ENCODE peak calls at places on chromosomes 11 and 22, in six cellular contexts. R is psoas muscle, S is HCT116, J is uterus, H is HFF-Myc, A is astrocyte of the spinal cord. Y is an unnamed sample.

GRCh38 chr22:39666926-39667325 is 96.4 kb downstream of the CACNA1I start:
- DNase-seq in R (no peak), S (no peak), J (no peak), H (no peak), A (no peak), Y (no peak)

GRCh38 chr11:45085657-45086501 is 60.6 kb upstream of the PRDM11 start:
- DNase-seq in R (no peak), S (no peak), J (no peak), H (no peak), A (no peak), Y (no peak)

GRCh38 chr11:126225266-126225665 is 13.7 kb downstream of the FAM118B start:
- DNase-seq in R (no peak), S (no peak), J (no peak), H (no peak), A (no peak), Y (no peak)

GRCh38 chr22:39487826-39488520 is 14.1 kb upstream of the MIEF1 start:
- DNase-seq in R (no peak), S (no peak), J (no peak), H (no peak), A (no peak), Y (no peak)

GRCh38 chr11:116397556-116398167 is 375.1 kb downstream of the BUD13 start:
- DNase-seq in R (no peak), S (no peak), J (no peak), H (no peak), A (no peak), Y (peak)

GRCh38 chr22:49658902-49659280 is 168.8 kb downstream of the BRD1 start:
- DNase-seq in R (no peak), S (no peak), J (no peak), H (no peak), A (no peak), Y (no peak)

GRCh38 chr11:47506363-47506762 is 46.6 kb downstream of the CELF1 start:
- DNase-seq in R (no peak), S (no peak), J (no peak), H (no peak), A (no peak), Y (peak)

GRCh38 chr22:20562607-20563463 is 55.4 kb downstream of the MED15 start:
- DNase-seq in R (peak), S (no peak), J (no peak), H (no peak), A (no peak), Y (no peak)

GRCh38 chr11:64814712-64815187 is 4.4 kb upstream of the MEN1 start:
- DNase-seq in R (no peak), S (no peak), J (no peak), H (no peak), A (no peak), Y (no peak)

GRCh38 chr11:88709567-88709966 is 356.2 kb downstream of the GRM5 start:
- DNase-seq in R (no peak), S (no peak), J (no peak), H (no peak), A (no peak), Y (no peak)

GRCh38 chr11:126308271-126308671 is 4.4 kb downstream of the DCPS start:
- DNase-seq in R (no peak), S (no peak), J (no peak), H (no peak), A (no peak), Y (no peak)

GRCh38 chr11:66860449-66860831 is 3.6 kb downstream of the LRFN4 start:
- DNase-seq in R (no peak), S (no peak), J (no peak), H (no peak), A (no peak), Y (no peak)

GRCh38 chr11:102451693-102452460 is 688 bp downstream of the TMEM123 start:
- DNase-seq in R (peak), S (no peak), J (peak), H (no peak), A (peak), Y (peak)

GRCh38 chr11:125952973-125953372 is 7.1 kb downstream of the VSIG10L2 start:
- DNase-seq in R (peak), S (no peak), J (peak), H (no peak), A (no peak), Y (no peak)

GRCh38 chr11:67664213-67664585 is 10.2 kb downstream of the ALDH3B2 start:
- DNase-seq in R (no peak), S (no peak), J (no peak), H (no peak), A (no peak), Y (no peak)

GRCh38 chr11:446886-447285 is 3.2 kb upstream of the PTDSS2 start:
- DNase-seq in R (peak), S (no peak), J (no peak), H (no peak), A (no peak), Y (no peak)

GRCh38 chr11:134556186-134556585 is 144.1 kb upstream of the B3GAT1 start:
- DNase-seq in R (no peak), S (no peak), J (no peak), H (no peak), A (no peak), Y (no peak)

GRCh38 chr11:21066030-21066429 is 396.6 kb downstream of the NELL1 start:
- DNase-seq in R (no peak), S (no peak), J (no peak), H (no peak), A (no peak), Y (no peak)

GRCh38 chr11:65298131-65298535 is 16.5 kb upstream of the CDC42EP2 start:
- DNase-seq in R (peak), S (no peak), J (peak), H (no peak), A (peak), Y (peak)

DNA sequence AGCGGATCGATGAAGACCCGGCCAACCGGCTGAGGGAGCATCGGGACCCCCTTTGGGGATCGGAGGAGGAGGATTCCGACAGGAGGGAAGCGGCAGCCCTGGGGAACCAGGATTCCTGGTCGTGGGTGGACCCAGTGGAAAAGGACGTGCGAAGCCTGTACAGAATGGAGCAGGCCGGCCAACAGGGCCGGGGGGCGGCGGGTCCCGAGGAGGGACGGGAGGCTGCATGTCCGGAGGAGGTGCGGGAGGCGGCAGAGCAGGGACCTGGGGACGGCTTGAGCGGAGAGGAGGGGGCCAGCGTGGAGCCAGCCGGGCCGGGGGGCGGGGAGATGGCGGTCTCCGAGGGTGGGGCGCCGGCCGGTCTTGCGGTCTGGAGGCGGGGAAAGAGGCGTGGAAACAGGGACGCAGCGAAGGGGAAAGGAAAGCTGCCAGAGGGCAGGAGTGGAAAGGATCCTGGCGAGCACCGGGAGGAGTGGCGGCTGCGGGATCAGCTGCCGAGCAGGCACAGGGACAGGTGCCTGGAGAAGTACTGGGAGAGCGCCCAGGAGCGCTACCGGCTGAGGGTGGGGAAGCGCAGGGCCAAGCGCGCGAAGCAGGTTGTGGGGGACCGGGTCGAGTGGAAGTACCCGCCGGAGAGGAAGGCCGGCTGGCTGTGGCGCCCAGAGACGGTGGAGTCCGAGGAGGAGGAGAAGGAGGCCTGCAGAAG is at the start of gene ANO5:
- DNase-seq in R (peak), S (no peak), J (peak), H (no peak), A (no peak), Y (no peak)
- H3K4me3 ChIP-seq in R (peak), S (peak), J (peak), H (peak), A (peak), Y (peak)

GRCh38 chr22:17540481-17540880 is 22.8 kb upstream of the SLC25A18 start:
- DNase-seq in R (no peak), S (no peak), J (no peak), H (no peak), A (no peak), Y (no peak)
- TF ChIP-seq CTCF in R (peak), S (peak), J (no peak), H (no peak), A (no peak), Y (no peak)

DNA sequence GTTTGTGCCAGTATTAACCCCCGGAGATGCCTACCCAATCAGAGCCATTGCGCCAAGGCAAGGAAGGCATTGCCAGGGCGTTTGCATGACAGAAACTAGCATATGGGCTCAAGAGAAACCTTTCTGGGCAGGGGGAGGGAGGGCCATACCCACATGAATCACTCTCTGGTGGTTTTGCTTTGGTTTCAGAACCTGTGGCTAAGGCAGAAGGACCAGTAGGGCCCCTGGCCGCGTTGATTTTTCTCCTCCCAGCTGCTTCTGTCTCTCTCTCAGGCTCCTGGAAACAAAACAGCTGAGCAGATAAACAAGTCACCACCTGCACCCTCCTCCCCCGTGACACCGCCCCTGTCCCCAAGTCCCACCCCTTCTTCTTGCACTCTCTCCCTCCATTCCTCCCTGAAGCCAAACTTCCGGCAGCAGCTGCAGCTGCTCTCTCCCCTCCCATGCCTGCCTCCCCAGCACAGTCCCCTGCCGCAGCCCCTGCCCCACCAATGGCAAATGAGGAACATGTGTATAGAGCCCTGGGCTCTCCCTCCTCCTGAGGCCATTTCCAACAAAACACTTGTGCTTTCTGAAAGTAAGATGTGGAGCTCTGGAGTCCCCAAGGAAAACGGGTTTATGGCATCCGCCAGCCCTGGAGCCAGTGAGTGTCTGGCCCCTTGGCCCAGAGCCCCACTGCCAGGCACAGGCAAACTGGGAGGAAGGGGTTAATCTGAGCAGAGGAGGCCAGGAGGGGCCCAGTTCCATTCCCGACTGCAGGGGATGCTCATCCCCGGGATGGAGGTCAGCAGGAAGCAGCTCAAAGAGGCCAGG is 39.0 kb upstream of the ADA2 start:
- DNase-seq in R (peak), S (no peak), J (peak), H (peak), A (peak), Y (peak)
- H3K4me3 ChIP-seq in R (peak), S (no peak), J (no peak), H (no peak), A (no peak), Y (no peak)

DNA sequence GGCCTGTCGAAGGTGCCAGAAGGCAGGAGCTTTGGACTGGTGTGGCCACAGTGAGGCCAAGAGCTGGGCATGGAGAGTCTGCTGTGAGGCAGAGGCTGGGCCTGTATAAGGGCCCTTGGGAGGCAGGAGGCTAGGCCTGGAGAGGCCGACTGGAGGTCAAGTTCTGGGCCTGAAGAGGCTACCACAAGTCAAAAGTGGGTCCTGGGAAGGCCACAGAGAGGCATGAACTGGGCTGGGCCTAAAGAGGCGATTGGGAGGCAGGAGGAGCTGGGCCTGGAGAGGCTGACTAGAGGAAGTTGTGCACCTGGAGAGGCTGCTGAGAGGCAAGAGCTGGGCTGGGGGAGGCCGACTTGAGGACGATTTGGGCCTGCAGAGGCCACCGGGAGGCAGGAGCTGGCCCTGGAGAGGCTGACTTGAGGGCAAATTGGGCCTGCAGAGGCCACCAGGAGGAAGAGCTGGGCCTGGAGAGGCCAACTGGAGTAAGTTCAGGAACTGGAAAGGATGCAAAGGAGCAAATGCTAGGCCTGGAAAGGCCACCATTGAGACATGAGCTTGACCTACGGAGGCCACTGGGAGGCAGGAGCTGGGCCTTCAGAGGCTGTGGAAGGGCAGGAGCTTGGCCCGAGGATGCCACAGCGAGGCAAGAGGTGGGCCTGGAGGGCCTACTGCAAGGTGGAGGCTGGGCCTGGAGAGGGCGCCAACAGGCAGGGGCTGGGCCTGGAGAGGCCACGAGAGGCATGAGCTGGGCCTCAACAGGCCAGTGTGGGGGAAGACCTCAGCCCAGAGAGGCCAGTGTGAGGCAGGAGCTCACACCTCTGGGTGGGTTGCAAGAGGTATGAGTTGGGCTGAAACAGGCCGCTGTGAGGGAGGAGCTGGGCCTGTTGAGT is 39.8 kb downstream of the OR4C45 start:
- DNase-seq in R (no peak), S (no peak), J (no peak), H (no peak), A (no peak), Y (no peak)
- TF ChIP-seq CTCF in R (no peak), S (no peak), J (no peak), H (no peak), A (no peak), Y (no peak)

GRCh38 chr11:69818243-69819108 is 740 bp downstream of the FGF3 start:
- DNase-seq in R (no peak), S (no peak), J (no peak), H (no peak), A (no peak), Y (no peak)
- H3K4me3 ChIP-seq in R (no peak), S (peak), J (no peak), H (no peak), A (no peak), Y (no peak)

GRCh38 chr11:36945384-36945783 is 347.3 kb upstream of the RAG2 start:
- DNase-seq in R (no peak), S (no peak), J (no peak), H (no peak), A (peak), Y (no peak)
- TF ChIP-seq CTCF in R (no peak), S (peak), J (no peak), H (peak), A (peak), Y (peak)

DNA sequence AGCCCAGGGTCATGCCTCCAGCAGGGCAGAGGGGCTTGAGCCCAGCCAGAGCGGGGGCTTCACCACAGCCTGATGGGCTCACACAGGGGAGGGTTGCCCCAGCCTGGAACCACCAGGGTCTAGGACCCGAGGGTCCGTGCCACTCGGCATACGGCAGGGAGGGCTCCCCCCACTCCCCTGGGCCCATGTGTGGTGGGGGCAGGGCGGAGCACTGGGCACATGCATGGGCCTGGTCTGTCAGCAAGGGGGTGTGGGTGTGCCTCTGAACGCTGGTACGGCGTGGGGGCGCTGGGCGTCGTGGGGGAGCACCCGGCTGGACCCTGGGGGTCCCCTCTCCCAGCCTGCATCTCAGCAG is 29.3 kb downstream of the MOB2 start:
- DNase-seq in R (no peak), S (no peak), J (no peak), H (no peak), A (no peak), Y (no peak)
- H3K4me3 ChIP-seq in R (no peak), S (no peak), J (no peak), H (no peak), A (no peak), Y (no peak)

GRCh38 chr11:85540635-85541034 is 86.5 kb downstream of the DLG2 start:
- DNase-seq in R (peak), S (no peak), J (no peak), H (no peak), A (no peak), Y (no peak)
- TF ChIP-seq CTCF in R (no peak), S (peak), J (no peak), H (no peak), A (no peak), Y (no peak)

GRCh38 chr11:94738746-94739145 is 29.4 kb upstream of the AMOTL1 start:
- DNase-seq in R (no peak), S (no peak), J (no peak), H (no peak), A (no peak), Y (no peak)

GRCh38 chr11:94740975-94741707 is 27.0 kb upstream of the AMOTL1 start:
- DNase-seq in R (peak), S (peak), J (peak), H (peak), A (peak), Y (peak)

GRCh38 chr11:94739331-94739730 is 28.8 kb upstream of the AMOTL1 start:
- DNase-seq in R (no peak), S (no peak), J (no peak), H (no peak), A (no peak), Y (no peak)

GRCh38 chr11:94742645-94743044 is 25.5 kb upstream of the AMOTL1 start:
- DNase-seq in R (no peak), S (no peak), J (no peak), H (no peak), A (no peak), Y (no peak)

GRCh38 chr11:94740083-94740974 is 27.8 kb upstream of the AMOTL1 start:
- DNase-seq in R (peak), S (no peak), J (peak), H (no peak), A (no peak), Y (peak)
- H3K4me3 ChIP-seq in R (peak), S (no peak), J (peak), H (peak), A (peak), Y (peak)

Y was measured in fibroblast of lung.